ENCODE peak calls at places on chromosomes 5 and 9, in four cellular contexts. Y is HepG2, H is GM12878, K is SK-N-SH. Z is an unnamed sample.

GRCh38 chr5:79182141-79182540 is 53.8 kb upstream of the JMY start:
- DNase-seq in H (no peak), Y (no peak), K (no peak), Z (no peak)

GRCh38 chr9:6565312-6565711 is 80.2 kb downstream of the GLDC start:
- DNase-seq in H (no peak), Y (no peak), K (no peak), Z (no peak)

GRCh38 chr9:18263367-18263766 is 210.6 kb upstream of the ADAMTSL1 start:
- DNase-seq in K (no peak), Y (no peak), H (no peak), Z (peak)

GRCh38 chr5:124752854-124753720 is 6.6 kb upstream of the ZNF608 start:
- DNase-seq in H (no peak), K (no peak), Y (no peak), Z (no peak)

GRCh38 chr5:115455241-115455640 is 89.3 kb downstream of the FEM1C start:
- DNase-seq in Y (no peak), H (no peak), K (no peak), Z (no peak)

GRCh38 chr9:23379842-23380241 is 446.2 kb downstream of the ELAVL2 start:
- DNase-seq in H (no peak), Y (no peak), K (no peak), Z (no peak)

GRCh38 chr5:135458921-135459331 is 6.8 kb upstream of the TIFAB start:
- DNase-seq in Y (no peak), H (no peak), K (no peak), Z (no peak)

GRCh38 chr9:100277166-100277979 is 75.4 kb downstream of the TEX10 start:
- DNase-seq in Y (no peak), K (no peak), H (no peak), Z (no peak)

GRCh38 chr5:151128817-151129216 is 28.8 kb downstream of the ANXA6 start:
- DNase-seq in Y (no peak), K (no peak), H (no peak), Z (no peak)

GRCh38 chr5:110785356-110785755 is 46.5 kb downstream of the SLC25A46 start:
- DNase-seq in H (no peak), Y (no peak), K (no peak), Z (no peak)

GRCh38 chr5:1027631-1028441 is 19.2 kb downstream of the NKD2 start:
- DNase-seq in H (no peak), Y (no peak), K (peak), Z (no peak)

GRCh38 chr5:150299571-150300327 is 3.0 kb downstream of the ARSI start:
- DNase-seq in Y (no peak), K (no peak), H (no peak), Z (no peak)

GRCh38 chr5:392431-392988 is 50.5 kb upstream of the EXOC3 start:
- DNase-seq in K (no peak), H (peak), Y (no peak), Z (peak)

DNA sequence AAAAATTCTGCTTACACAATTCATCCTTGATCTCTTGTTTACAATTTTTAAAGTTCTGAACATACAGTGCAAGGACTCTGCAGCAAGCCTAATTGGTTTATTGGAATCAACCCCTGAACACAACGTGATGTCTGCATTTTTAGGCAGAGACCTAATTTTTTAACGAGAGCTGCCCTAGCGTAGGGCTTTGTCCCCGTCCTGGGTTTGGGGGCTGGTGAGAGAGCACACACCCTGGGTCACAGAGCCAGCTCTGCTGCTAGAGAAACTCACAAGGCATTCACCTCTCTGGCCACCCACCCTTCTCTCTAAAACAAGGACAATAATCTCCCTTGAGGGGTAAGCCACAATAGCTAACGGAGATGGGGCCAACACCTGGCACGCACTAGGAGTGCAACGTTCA is 28.2 kb downstream of the SH3PXD2B start:
- DNase-seq in K (no peak), Y (no peak), H (no peak), Z (no peak)
- TF ChIP-seq GABPA in K (no peak), Y (no peak), H (no peak), Z (no peak)

DNA sequence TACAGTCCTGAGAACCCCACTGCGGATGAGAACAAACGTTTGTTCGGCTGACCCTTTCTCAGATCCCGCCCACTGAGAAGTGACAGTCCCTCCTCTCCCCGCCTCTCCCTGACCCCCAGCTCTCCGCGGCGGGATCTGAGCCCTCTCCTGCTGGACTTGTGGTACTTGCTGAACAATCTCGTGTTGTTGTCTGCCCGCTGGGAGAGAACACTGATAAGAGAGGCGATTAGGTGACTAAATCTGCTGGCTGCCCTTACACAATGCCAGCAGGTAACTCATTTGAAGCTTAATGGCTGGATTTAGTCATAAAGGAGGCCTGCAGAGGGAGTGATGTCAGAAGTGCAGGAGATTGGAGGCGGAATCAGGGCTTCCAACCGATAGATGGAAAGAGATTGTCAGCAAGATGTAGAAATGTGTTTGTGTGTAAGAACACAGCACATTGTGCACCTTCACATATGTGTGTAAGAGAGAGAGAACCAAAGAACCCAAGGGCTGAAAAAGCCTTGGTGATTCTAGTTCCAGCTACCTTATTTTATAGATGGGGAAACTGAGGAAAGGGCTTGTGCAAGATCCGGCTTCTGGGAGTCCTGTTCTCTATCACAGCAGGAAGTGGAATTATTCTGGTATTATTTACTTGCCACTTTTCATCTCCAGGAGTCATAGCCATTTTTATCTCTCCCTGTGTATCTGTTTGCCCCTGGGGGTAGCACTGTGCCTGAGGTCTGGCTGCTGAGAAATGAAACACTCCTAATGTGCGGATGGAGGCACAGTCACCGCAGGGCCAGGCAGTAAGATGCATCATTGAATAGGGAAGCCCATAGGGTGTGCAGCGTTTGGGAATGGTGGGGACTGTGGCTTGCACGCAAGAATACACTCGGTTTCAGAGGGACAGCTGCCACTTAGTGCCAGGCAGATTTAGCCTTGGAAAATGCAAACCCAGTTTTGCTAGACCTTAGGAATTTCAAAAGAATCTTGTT is 203.7 kb upstream of the MSX2 start:
- DNase-seq in K (peak), H (no peak), Y (peak), Z (peak)
- TF ChIP-seq EP300 in K (no peak), H (no peak), Y (no peak), Z (no peak)

GRCh38 chr5:154830596-154830995 is 19.8 kb downstream of the FAXDC2 start:
- DNase-seq in K (no peak), H (no peak), Y (no peak), Z (no peak)
- TF ChIP-seq GABPA in K (no peak), H (no peak), Y (no peak), Z (no peak)

GRCh38 chr5:172798422-172799215 is 27.6 kb upstream of the DUSP1 start:
- DNase-seq in Y (no peak), K (no peak), H (no peak), Z (no peak)
- TF ChIP-seq EP300 in Y (no peak), K (no peak), H (no peak), Z (no peak)

GRCh38 chr5:43996221-43996620 is 393.0 kb downstream of the FGF10 start:
- DNase-seq in Y (no peak), H (no peak), K (no peak), Z (no peak)
- TF ChIP-seq GABPA in Y (no peak), H (no peak), K (no peak), Z (no peak)

DNA sequence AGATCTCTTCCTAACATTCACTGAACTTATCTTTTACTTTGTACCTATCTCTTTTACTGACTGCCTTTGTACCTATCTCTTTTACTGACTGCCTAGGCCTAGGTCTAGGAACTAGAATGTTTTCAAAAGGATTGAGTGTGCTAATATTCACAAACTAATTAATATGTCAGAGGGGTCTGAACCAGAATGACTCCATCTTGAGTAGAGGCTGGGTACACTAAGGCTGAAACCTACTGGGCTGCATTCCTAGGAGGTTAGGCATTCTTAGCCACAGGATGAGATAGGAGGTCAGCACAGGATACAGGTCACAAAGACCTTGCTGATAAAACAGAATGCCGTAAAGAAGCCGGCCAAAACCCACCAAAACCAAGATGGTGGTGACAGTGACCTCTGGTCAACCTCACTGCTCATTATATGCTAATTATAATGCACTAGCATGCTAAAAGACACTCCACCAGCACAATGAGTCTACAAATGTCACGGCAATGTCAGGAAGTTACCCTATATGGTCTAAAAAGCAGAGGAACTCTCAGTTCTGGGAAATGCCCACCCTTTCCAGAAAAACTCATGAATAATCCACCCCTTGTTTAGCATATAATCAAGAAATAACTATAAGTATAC is 2.5 kb upstream of the RHOBTB3 start:
- DNase-seq in Y (no peak), H (no peak), K (no peak), Z (no peak)
- TF ChIP-seq EP300 in Y (no peak), H (peak), K (no peak), Z (no peak)

GRCh38 chr9:127162567-127163365 is 40.3 kb upstream of the ANGPTL2 start:
- DNase-seq in Y (no peak), K (no peak), H (no peak), Z (no peak)

GRCh38 chr9:127166651-127167524 is 44.5 kb upstream of the ANGPTL2 start:
- DNase-seq in K (no peak), H (peak), Y (no peak), Z (no peak)

GRCh38 chr9:127166111-127166510 is 43.7 kb upstream of the ANGPTL2 start:
- DNase-seq in K (no peak), H (no peak), Y (no peak), Z (no peak)

GRCh38 chr9:127163409-127163808 is 41.0 kb upstream of the ANGPTL2 start:
- DNase-seq in H (peak), K (no peak), Y (peak), Z (no peak)

GRCh38 chr9:127165096-127165495 is 42.7 kb upstream of the ANGPTL2 start:
- DNase-seq in Y (no peak), H (no peak), K (no peak), Z (no peak)
- TF ChIP-seq GABPA in Y (no peak), H (no peak), K (no peak), Z (no peak)

DNA sequence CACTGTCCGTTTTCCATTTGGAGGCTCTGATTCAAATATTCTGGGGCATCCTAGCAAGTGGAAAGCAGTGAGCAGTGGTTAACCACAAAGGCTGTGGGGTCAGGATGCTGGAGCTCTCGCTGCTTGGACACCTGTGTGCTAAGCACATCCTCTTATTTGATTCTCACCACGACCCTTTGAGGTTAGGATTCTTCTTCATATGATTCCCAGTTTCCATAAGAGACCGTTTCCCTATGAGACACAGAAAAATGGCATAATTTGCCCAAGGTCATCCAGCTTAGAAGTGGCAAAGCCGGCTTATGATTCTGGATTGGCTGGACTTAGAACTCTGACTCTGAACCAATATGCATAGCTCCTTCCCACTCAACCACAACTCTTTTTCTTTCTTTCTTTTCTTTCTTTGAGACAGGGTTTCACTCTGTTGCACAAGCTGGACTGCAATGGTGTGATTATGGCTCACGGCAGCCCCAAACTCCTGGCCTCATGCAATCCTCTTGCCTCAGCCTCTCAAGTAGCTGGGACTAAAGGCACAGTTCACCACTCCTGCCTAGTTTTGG is 207.7 kb downstream of the TTLL11 start:
- DNase-seq in K (no peak), H (no peak), Y (no peak), Z (no peak)
- TF ChIP-seq EP300 in K (no peak), H (no peak), Y (no peak), Z (no peak)